ENCODE peak calls at places on chromosomes 12 and 14, in seven cellular contexts. P, V, W, L, Y, D and C are unnamed samples.

GRCh38 chr12:56116267-56117081 is at the start of gene RPL41:
- DNase-seq in P (peak; percentile 98), V (peak; percentile 80), W (peak; percentile 97), L (peak; percentile 98), Y (peak; percentile 98), D (peak; percentile 93), C (peak; percentile 89)

GRCh38 chr12:31928246-31929139 is 30.7 kb upstream of the RESF1 start:
- DNase-seq in P (no peak), V (no peak), W (no peak), L (no peak), Y (no peak), D (no peak), C (no peak)

GRCh38 chr14:59803052-59803451 is 67.5 kb downstream of the RTN1 start:
- DNase-seq in P (no peak), V (no peak), W (no peak), L (no peak), Y (no peak), D (no peak), C (no peak)

GRCh38 chr12:71164877-71165197 is 7.0 kb upstream of the TSPAN8 start:
- DNase-seq in P (no peak), V (peak; percentile 45), W (peak; percentile 100), L (no peak), Y (no peak), D (no peak), C (no peak)

GRCh38 chr12:59780605-59781135 is 184.8 kb downstream of the SLC16A7 start:
- DNase-seq in P (no peak), V (peak; percentile 13), W (no peak), L (peak; percentile 39), Y (no peak), D (no peak), C (peak; percentile 51)

GRCh38 chr14:87508333-87508732 is 484.6 kb downstream of the GALC start:
- DNase-seq in P (no peak), V (peak; percentile 7), W (no peak), L (no peak), Y (no peak), D (no peak), C (no peak)

GRCh38 chr12:69052613-69053408 is 119.8 kb upstream of the CPM start:
- DNase-seq in P (no peak), V (peak; percentile 91), W (peak; percentile 22), L (peak; percentile 90), Y (no peak), D (no peak), C (peak; percentile 94)

GRCh38 chr12:16297521-16297920 is 20.0 kb upstream of the SLC15A5 start:
- DNase-seq in P (no peak), V (no peak), W (no peak), L (no peak), Y (no peak), D (no peak), C (no peak)

GRCh38 chr14:92863281-92863680 is 59.7 kb upstream of the CHGA start:
- DNase-seq in P (peak; percentile 86), V (no peak), W (no peak), L (no peak), Y (no peak), D (no peak), C (no peak)

GRCh38 chr12:122348505-122348904 is 74.0 kb downstream of the CLIP1 start:
- DNase-seq in P (no peak), V (no peak), W (no peak), L (no peak), Y (no peak), D (no peak), C (no peak)

GRCh38 chr14:94407906-94408305 is 19.5 kb upstream of the SERPINA1 start:
- DNase-seq in P (no peak), V (peak; percentile 54), W (no peak), L (peak; percentile 48), Y (no peak), D (no peak), C (peak; percentile 44)